ENCODE peak calls at places on chromosome 12, in ten cellular contexts. One of them, this sample, is unnamed.

GRCh38 chr12:57476162-57476992 is 3.3 kb downstream of the ARHGAP9 start:
- DNase-seq in AG10803: no peak
- DNase-seq in fibroblast of pulmonary artery: no peak
- DNase-seq in left lung: peak
- DNase-seq in body of pancreas: no peak
- DNase-seq in IMR-90: no peak
- DNase-seq in thoracic aorta: no peak
- DNase-seq in stomach: peak
- DNase-seq in astrocyte of the spinal cord: no peak
- DNase-seq in GM06990: no peak
- DNase-seq in this sample: no peak

GRCh38 chr12:1719139-1719538 is 28.3 kb downstream of the ADIPOR2 start:
- DNase-seq in fibroblast of pulmonary artery: peak
- DNase-seq in AG10803: peak
- DNase-seq in GM06990: no peak
- DNase-seq in body of pancreas: no peak
- DNase-seq in left lung: no peak
- DNase-seq in stomach: no peak
- DNase-seq in thoracic aorta: no peak
- DNase-seq in astrocyte of the spinal cord: no peak
- DNase-seq in IMR-90: no peak
- DNase-seq in this sample: no peak

GRCh38 chr12:131570596-131570995 is 140.3 kb upstream of the SFSWAP start:
- DNase-seq in fibroblast of pulmonary artery: no peak
- DNase-seq in left lung: no peak
- DNase-seq in body of pancreas: no peak
- DNase-seq in IMR-90: no peak
- DNase-seq in AG10803: no peak
- DNase-seq in GM06990: no peak
- DNase-seq in stomach: no peak
- DNase-seq in astrocyte of the spinal cord: no peak
- DNase-seq in thoracic aorta: no peak
- DNase-seq in this sample: no peak

GRCh38 chr12:32918890-32919791 is 22.6 kb upstream of the PKP2 start:
- DNase-seq in IMR-90: peak
- DNase-seq in GM06990: no peak
- DNase-seq in astrocyte of the spinal cord: peak
- DNase-seq in thoracic aorta: no peak
- DNase-seq in body of pancreas: peak
- DNase-seq in stomach: no peak
- DNase-seq in fibroblast of pulmonary artery: peak
- DNase-seq in left lung: no peak
- DNase-seq in AG10803: no peak
- DNase-seq in this sample: no peak

GRCh38 chr12:108696111-108696995 is 35.0 kb downstream of the CORO1C start:
- DNase-seq in astrocyte of the spinal cord: peak
- DNase-seq in AG10803: peak
- DNase-seq in stomach: no peak
- DNase-seq in fibroblast of pulmonary artery: peak
- DNase-seq in thoracic aorta: no peak
- DNase-seq in GM06990: no peak
- DNase-seq in body of pancreas: no peak
- DNase-seq in left lung: no peak
- DNase-seq in IMR-90: peak
- DNase-seq in this sample: no peak

GRCh38 chr12:63387736-63388135 is 236.7 kb upstream of the AVPR1A start:
- DNase-seq in astrocyte of the spinal cord: no peak
- DNase-seq in IMR-90: no peak
- DNase-seq in left lung: no peak
- DNase-seq in thoracic aorta: no peak
- DNase-seq in fibroblast of pulmonary artery: no peak
- DNase-seq in GM06990: no peak
- DNase-seq in body of pancreas: no peak
- DNase-seq in stomach: no peak
- DNase-seq in AG10803: no peak
- DNase-seq in this sample: no peak

GRCh38 chr12:57430117-57430930 is 519 bp downstream of the R3HDM2 start:
- DNase-seq in astrocyte of the spinal cord: peak
- DNase-seq in AG10803: peak
- DNase-seq in fibroblast of pulmonary artery: peak
- DNase-seq in GM06990: no peak
- DNase-seq in stomach: peak
- DNase-seq in thoracic aorta: no peak
- DNase-seq in IMR-90: peak
- DNase-seq in body of pancreas: peak
- DNase-seq in left lung: peak
- DNase-seq in this sample: no peak

GRCh38 chr12:91331371-91331770 is 148.8 kb upstream of the DCN start:
- DNase-seq in AG10803: no peak
- DNase-seq in GM06990: no peak
- DNase-seq in IMR-90: no peak
- DNase-seq in body of pancreas: no peak
- DNase-seq in stomach: no peak
- DNase-seq in left lung: no peak
- DNase-seq in thoracic aorta: no peak
- DNase-seq in astrocyte of the spinal cord: no peak
- DNase-seq in fibroblast of pulmonary artery: no peak
- DNase-seq in this sample: no peak

GRCh38 chr12:11559941-11560340 is 89.5 kb upstream of the ETV6 start:
- DNase-seq in AG10803: no peak
- DNase-seq in IMR-90: no peak
- DNase-seq in stomach: no peak
- DNase-seq in astrocyte of the spinal cord: no peak
- DNase-seq in thoracic aorta: no peak
- DNase-seq in fibroblast of pulmonary artery: no peak
- DNase-seq in left lung: no peak
- DNase-seq in GM06990: no peak
- DNase-seq in body of pancreas: no peak
- DNase-seq in this sample: no peak

GRCh38 chr12:11555195-11555594 is 94.3 kb upstream of the ETV6 start:
- DNase-seq in left lung: no peak
- DNase-seq in fibroblast of pulmonary artery: no peak
- DNase-seq in astrocyte of the spinal cord: no peak
- DNase-seq in GM06990: no peak
- DNase-seq in thoracic aorta: no peak
- DNase-seq in AG10803: no peak
- DNase-seq in body of pancreas: no peak
- DNase-seq in stomach: no peak
- DNase-seq in IMR-90: no peak
- DNase-seq in this sample: no peak

GRCh38 chr12:11555743-11556625 is 93.5 kb upstream of the ETV6 start:
- DNase-seq in left lung: no peak
- DNase-seq in GM06990: no peak
- DNase-seq in AG10803: no peak
- DNase-seq in fibroblast of pulmonary artery: no peak
- DNase-seq in astrocyte of the spinal cord: no peak
- DNase-seq in thoracic aorta: no peak
- DNase-seq in body of pancreas: peak
- DNase-seq in stomach: peak
- DNase-seq in IMR-90: no peak
- DNase-seq in this sample: no peak

DNA sequence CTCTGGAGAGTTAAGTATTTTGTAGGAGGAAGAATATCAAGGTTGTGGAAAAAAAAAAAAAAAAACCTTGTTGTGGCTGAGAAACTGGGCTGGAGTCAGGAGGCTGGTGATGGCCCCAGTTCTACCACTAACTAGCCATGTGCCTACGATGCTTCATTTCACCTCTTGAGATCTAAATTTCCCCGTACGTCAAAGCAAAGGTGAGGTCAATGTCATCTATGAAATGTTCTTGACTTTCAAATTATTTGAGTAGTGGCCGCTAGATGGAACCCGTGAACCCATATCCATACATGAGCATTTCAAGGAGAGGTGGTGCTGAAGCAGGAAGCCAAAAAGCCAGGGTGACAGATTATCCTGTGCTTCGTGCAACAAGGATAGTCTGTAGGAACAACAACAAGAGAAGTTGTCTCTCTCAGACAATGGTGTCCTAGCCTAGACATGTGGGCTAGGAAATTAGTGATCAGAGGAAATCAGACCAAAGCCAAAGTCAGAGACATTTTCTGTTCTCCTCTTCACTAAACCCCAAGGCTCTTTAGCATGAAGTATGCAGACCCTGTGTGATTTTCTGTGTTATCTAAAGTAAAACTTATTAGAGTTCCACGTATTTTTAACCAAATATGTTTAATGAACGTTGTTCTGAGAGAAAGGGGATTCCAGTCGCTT is 95.5 kb upstream of the ETV6 start:
- DNase-seq in AG10803: peak
- DNase-seq in IMR-90: peak
- DNase-seq in GM06990: peak
- DNase-seq in thoracic aorta: no peak
- DNase-seq in fibroblast of pulmonary artery: peak
- DNase-seq in astrocyte of the spinal cord: peak
- DNase-seq in stomach: peak
- DNase-seq in left lung: no peak
- DNase-seq in body of pancreas: peak
- DNase-seq in this sample: no peak
- TF ChIP-seq CTCF in AG10803: peak
- TF ChIP-seq CTCF in IMR-90: peak
- TF ChIP-seq CTCF in GM06990: peak
- TF ChIP-seq CTCF in thoracic aorta: peak
- TF ChIP-seq CTCF in fibroblast of pulmonary artery: peak
- TF ChIP-seq CTCF in astrocyte of the spinal cord: peak
- TF ChIP-seq CTCF in stomach: peak
- TF ChIP-seq CTCF in left lung: peak
- TF ChIP-seq CTCF in body of pancreas: peak
- TF ChIP-seq CTCF in this sample: no peak

DNA sequence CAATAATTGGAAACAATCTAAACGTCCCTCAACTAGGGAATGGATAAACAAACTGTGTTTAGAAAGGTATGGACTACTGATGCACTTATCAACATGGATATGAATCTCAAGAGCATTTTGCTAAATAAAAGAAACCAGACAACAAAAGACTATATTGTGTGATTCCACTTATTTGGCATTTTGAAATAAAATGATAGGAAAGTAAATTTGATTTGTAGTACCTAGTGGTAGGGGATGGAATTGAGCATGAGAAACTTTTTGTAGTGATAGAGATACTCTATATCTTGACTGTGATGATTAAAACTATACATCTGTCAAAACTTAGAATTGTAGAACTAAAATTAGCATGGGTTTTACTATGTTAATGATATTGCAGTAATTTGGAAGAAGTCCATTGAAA is 87.1 kb downstream of the ARID2 start:
- DNase-seq in stomach: no peak
- DNase-seq in GM06990: no peak
- DNase-seq in AG10803: no peak
- DNase-seq in thoracic aorta: no peak
- DNase-seq in left lung: no peak
- DNase-seq in body of pancreas: no peak
- DNase-seq in astrocyte of the spinal cord: no peak
- DNase-seq in fibroblast of pulmonary artery: no peak
- DNase-seq in IMR-90: no peak
- DNase-seq in this sample: no peak
- TF ChIP-seq CTCF in stomach: no peak
- TF ChIP-seq CTCF in GM06990: no peak
- TF ChIP-seq CTCF in AG10803: no peak
- TF ChIP-seq CTCF in thoracic aorta: no peak
- TF ChIP-seq CTCF in left lung: no peak
- TF ChIP-seq CTCF in body of pancreas: no peak
- TF ChIP-seq CTCF in astrocyte of the spinal cord: no peak
- TF ChIP-seq CTCF in fibroblast of pulmonary artery: no peak
- TF ChIP-seq CTCF in IMR-90: no peak
- TF ChIP-seq CTCF in this sample: no peak

GRCh38 chr12:21697829-21698630 is 40.4 kb upstream of the LDHB start:
- DNase-seq in IMR-90: peak
- DNase-seq in thoracic aorta: no peak
- DNase-seq in fibroblast of pulmonary artery: peak
- DNase-seq in astrocyte of the spinal cord: peak
- DNase-seq in body of pancreas: peak
- DNase-seq in GM06990: no peak
- DNase-seq in left lung: no peak
- DNase-seq in stomach: no peak
- DNase-seq in AG10803: peak
- DNase-seq in this sample: no peak

GRCh38 chr12:21704847-21705246 is 47.2 kb upstream of the LDHB start:
- DNase-seq in GM06990: no peak
- DNase-seq in AG10803: no peak
- DNase-seq in IMR-90: no peak
- DNase-seq in left lung: no peak
- DNase-seq in astrocyte of the spinal cord: no peak
- DNase-seq in thoracic aorta: no peak
- DNase-seq in fibroblast of pulmonary artery: no peak
- DNase-seq in body of pancreas: no peak
- DNase-seq in stomach: no peak
- DNase-seq in this sample: no peak

GRCh38 chr12:21696603-21697002 is 39.0 kb upstream of the LDHB start:
- DNase-seq in thoracic aorta: no peak
- DNase-seq in body of pancreas: no peak
- DNase-seq in AG10803: peak
- DNase-seq in fibroblast of pulmonary artery: no peak
- DNase-seq in left lung: no peak
- DNase-seq in stomach: no peak
- DNase-seq in IMR-90: no peak
- DNase-seq in astrocyte of the spinal cord: no peak
- DNase-seq in GM06990: no peak
- DNase-seq in this sample: no peak

GRCh38 chr12:21695896-21696295 is 38.3 kb upstream of the LDHB start:
- DNase-seq in thoracic aorta: no peak
- DNase-seq in GM06990: no peak
- DNase-seq in left lung: no peak
- DNase-seq in astrocyte of the spinal cord: peak
- DNase-seq in fibroblast of pulmonary artery: no peak
- DNase-seq in IMR-90: no peak
- DNase-seq in body of pancreas: no peak
- DNase-seq in AG10803: peak
- DNase-seq in stomach: no peak
- DNase-seq in this sample: no peak

DNA sequence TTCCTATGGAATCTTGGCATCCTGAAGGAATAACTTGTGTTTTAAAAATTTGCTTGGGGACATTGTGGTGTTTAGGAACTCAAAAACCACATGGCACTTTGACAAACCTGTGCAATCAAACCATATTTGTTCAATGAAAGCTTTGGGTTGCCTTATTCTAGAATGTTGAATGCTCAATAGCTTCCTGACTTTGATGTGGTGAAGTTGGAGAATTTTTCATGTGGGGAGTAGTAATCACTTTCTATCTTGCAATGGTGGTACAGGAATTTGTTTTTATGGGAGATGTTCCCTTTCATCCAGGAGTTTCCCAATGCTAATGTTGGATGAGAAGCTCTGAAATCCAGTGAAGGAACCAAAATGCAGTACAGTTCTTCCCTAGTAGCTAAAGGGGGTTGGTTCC is 42.2 kb upstream of the LDHB start:
- DNase-seq in AG10803: peak
- DNase-seq in stomach: no peak
- DNase-seq in astrocyte of the spinal cord: no peak
- DNase-seq in IMR-90: no peak
- DNase-seq in fibroblast of pulmonary artery: no peak
- DNase-seq in GM06990: no peak
- DNase-seq in left lung: no peak
- DNase-seq in thoracic aorta: no peak
- DNase-seq in body of pancreas: no peak
- DNase-seq in this sample: no peak
- TF ChIP-seq CTCF in AG10803: no peak
- TF ChIP-seq CTCF in stomach: no peak
- TF ChIP-seq CTCF in astrocyte of the spinal cord: no peak
- TF ChIP-seq CTCF in IMR-90: no peak
- TF ChIP-seq CTCF in fibroblast of pulmonary artery: no peak
- TF ChIP-seq CTCF in GM06990: no peak
- TF ChIP-seq CTCF in left lung: no peak
- TF ChIP-seq CTCF in thoracic aorta: no peak
- TF ChIP-seq CTCF in body of pancreas: no peak
- TF ChIP-seq CTCF in this sample: no peak

GRCh38 chr12:52561880-52562449 is 9.0 kb upstream of the KRT71 start:
- DNase-seq in stomach: no peak
- DNase-seq in AG10803: no peak
- DNase-seq in left lung: peak
- DNase-seq in body of pancreas: no peak
- DNase-seq in astrocyte of the spinal cord: no peak
- DNase-seq in GM06990: no peak
- DNase-seq in IMR-90: no peak
- DNase-seq in thoracic aorta: no peak
- DNase-seq in fibroblast of pulmonary artery: peak
- DNase-seq in this sample: no peak
- TF ChIP-seq CTCF in stomach: no peak
- TF ChIP-seq CTCF in AG10803: peak
- TF ChIP-seq CTCF in left lung: no peak
- TF ChIP-seq CTCF in body of pancreas: no peak
- TF ChIP-seq CTCF in astrocyte of the spinal cord: peak
- TF ChIP-seq CTCF in GM06990: peak
- TF ChIP-seq CTCF in IMR-90: no peak
- TF ChIP-seq CTCF in thoracic aorta: no peak
- TF ChIP-seq CTCF in fibroblast of pulmonary artery: peak
- TF ChIP-seq CTCF in this sample: no peak

This sample was measured in omental fat pad.